ENCODE peak calls at places on chromosomes 2 and 18, in four cellular contexts. One of them, this sample, is unnamed.

GRCh38 chr2:5590836-5591235 is 101.3 kb upstream of the SOX11 start:
- DNase-seq in CD8-positive, alpha-beta T cell: no peak
- DNase-seq in D721Med: no peak
- DNase-seq in brain microvascular endothelial cell: no peak
- DNase-seq in this sample: no peak

GRCh38 chr2:209762564-209762963 is 9.1 kb upstream of the UNC80 start:
- DNase-seq in D721Med: no peak
- DNase-seq in brain microvascular endothelial cell: no peak
- DNase-seq in CD8-positive, alpha-beta T cell: no peak
- DNase-seq in this sample: no peak

GRCh38 chr2:148253716-148254115 is 232.8 kb downstream of the MBD5 start:
- DNase-seq in CD8-positive, alpha-beta T cell: no peak
- DNase-seq in brain microvascular endothelial cell: no peak
- DNase-seq in D721Med: no peak
- DNase-seq in this sample: no peak

GRCh38 chr2:179898873-179899272 is 37.5 kb upstream of the ZNF385B start:
- DNase-seq in brain microvascular endothelial cell: peak
- DNase-seq in CD8-positive, alpha-beta T cell: no peak
- DNase-seq in D721Med: no peak
- DNase-seq in this sample: peak

GRCh38 chr2:157349949-157350510 is 24.4 kb upstream of the ERMN start:
- DNase-seq in CD8-positive, alpha-beta T cell: no peak
- DNase-seq in brain microvascular endothelial cell: peak
- DNase-seq in D721Med: no peak
- DNase-seq in this sample: no peak

GRCh38 chr2:168198476-168199192 is 48.8 kb downstream of the STK39 start:
- DNase-seq in brain microvascular endothelial cell: peak
- DNase-seq in D721Med: no peak
- DNase-seq in CD8-positive, alpha-beta T cell: no peak
- DNase-seq in this sample: peak

GRCh38 chr18:23012249-23012648 is 79.1 kb downstream of the RBBP8 start:
- DNase-seq in D721Med: no peak
- DNase-seq in CD8-positive, alpha-beta T cell: no peak
- DNase-seq in brain microvascular endothelial cell: no peak
- DNase-seq in this sample: no peak

GRCh38 chr2:43210467-43211303 is 15.7 kb downstream of the ZFP36L2 start:
- DNase-seq in D721Med: no peak
- DNase-seq in CD8-positive, alpha-beta T cell: no peak
- DNase-seq in brain microvascular endothelial cell: peak
- DNase-seq in this sample: no peak

GRCh38 chr18:41756141-41756540 is 198.9 kb upstream of the PIK3C3 start:
- DNase-seq in CD8-positive, alpha-beta T cell: no peak
- DNase-seq in D721Med: no peak
- DNase-seq in brain microvascular endothelial cell: no peak
- DNase-seq in this sample: no peak

GRCh38 chr2:37181726-37182684 is 6.5 kb downstream of the SULT6B1 start:
- DNase-seq in D721Med: no peak
- DNase-seq in brain microvascular endothelial cell: no peak
- DNase-seq in CD8-positive, alpha-beta T cell: no peak
- DNase-seq in this sample: peak

GRCh38 chr2:58046585-58047372 is at the start of gene VRK2:
- DNase-seq in D721Med: peak
- DNase-seq in CD8-positive, alpha-beta T cell: peak
- DNase-seq in brain microvascular endothelial cell: peak
- DNase-seq in this sample: peak

GRCh38 chr2:207683438-207683837 is 28.0 kb upstream of the CCNYL1 start:
- DNase-seq in brain microvascular endothelial cell: peak
- DNase-seq in D721Med: no peak
- DNase-seq in CD8-positive, alpha-beta T cell: no peak
- DNase-seq in this sample: no peak

GRCh38 chr18:78228974-78229373 is 750.6 kb upstream of the SALL3 start:
- DNase-seq in CD8-positive, alpha-beta T cell: no peak
- DNase-seq in brain microvascular endothelial cell: no peak
- DNase-seq in D721Med: no peak
- DNase-seq in this sample: no peak

GRCh38 chr2:24304098-24304497 is 56.2 kb downstream of the ITSN2 start:
- DNase-seq in CD8-positive, alpha-beta T cell: no peak
- DNase-seq in brain microvascular endothelial cell: peak
- DNase-seq in D721Med: no peak
- DNase-seq in this sample: peak

GRCh38 chr2:121350402-121350775 is 65.4 kb upstream of the TFCP2L1 start:
- DNase-seq in brain microvascular endothelial cell: no peak
- DNase-seq in D721Med: no peak
- DNase-seq in CD8-positive, alpha-beta T cell: no peak
- DNase-seq in this sample: no peak

GRCh38 chr2:172671506-172671905 is 64.1 kb upstream of the RAPGEF4 start:
- DNase-seq in CD8-positive, alpha-beta T cell: no peak
- DNase-seq in brain microvascular endothelial cell: no peak
- DNase-seq in D721Med: no peak
- DNase-seq in this sample: no peak

GRCh38 chr2:140154711-140155110 is 1374.5 kb upstream of the NXPH2 start:
- DNase-seq in CD8-positive, alpha-beta T cell: no peak
- DNase-seq in D721Med: no peak
- DNase-seq in brain microvascular endothelial cell: no peak
- DNase-seq in this sample: no peak

GRCh38 chr18:33866386-33866785 is 288.4 kb downstream of the ASXL3 start:
- DNase-seq in brain microvascular endothelial cell: no peak
- DNase-seq in D721Med: no peak
- DNase-seq in CD8-positive, alpha-beta T cell: no peak
- DNase-seq in this sample: no peak

GRCh38 chr18:24234330-24234729 is 95.5 kb downstream of the CABYR start:
- DNase-seq in CD8-positive, alpha-beta T cell: no peak
- DNase-seq in brain microvascular endothelial cell: no peak
- DNase-seq in D721Med: no peak
- DNase-seq in this sample: no peak

GRCh38 chr18:13136689-13137040 is 81.9 kb upstream of the LDLRAD4 start:
- DNase-seq in D721Med: no peak
- DNase-seq in CD8-positive, alpha-beta T cell: peak
- DNase-seq in brain microvascular endothelial cell: no peak
- DNase-seq in this sample: no peak

GRCh38 chr2:146893500-146894041 is 951.3 kb upstream of the ACVR2A start:
- DNase-seq in CD8-positive, alpha-beta T cell: no peak
- DNase-seq in D721Med: no peak
- DNase-seq in brain microvascular endothelial cell: no peak
- DNase-seq in this sample: no peak

GRCh38 chr2:170997893-170998477 is 68.9 kb downstream of the GORASP2 start:
- DNase-seq in D721Med: no peak
- DNase-seq in brain microvascular endothelial cell: no peak
- DNase-seq in CD8-positive, alpha-beta T cell: no peak
- DNase-seq in this sample: no peak

GRCh38 chr2:70304501-70304900 is 2.6 kb upstream of the FAM136A start:
- DNase-seq in D721Med: no peak
- DNase-seq in CD8-positive, alpha-beta T cell: no peak
- DNase-seq in brain microvascular endothelial cell: no peak
- DNase-seq in this sample: no peak

GRCh38 chr18:42798606-42799005 is 316.9 kb downstream of the RIT2 start:
- DNase-seq in CD8-positive, alpha-beta T cell: no peak
- DNase-seq in brain microvascular endothelial cell: no peak
- DNase-seq in D721Med: no peak
- DNase-seq in this sample: no peak

GRCh38 chr2:184597571-184597980 is 753 bp upstream of the ZNF804A start:
- DNase-seq in D721Med: no peak
- DNase-seq in brain microvascular endothelial cell: peak
- DNase-seq in CD8-positive, alpha-beta T cell: no peak
- DNase-seq in this sample: peak

GRCh38 chr2:135829420-135829983 is 7.5 kb downstream of the LCT start:
- DNase-seq in CD8-positive, alpha-beta T cell: no peak
- DNase-seq in D721Med: no peak
- DNase-seq in brain microvascular endothelial cell: no peak
- DNase-seq in this sample: no peak

GRCh38 chr2:55943466-55943865 is 19.9 kb upstream of the EFEMP1 start:
- DNase-seq in brain microvascular endothelial cell: no peak
- DNase-seq in D721Med: no peak
- DNase-seq in CD8-positive, alpha-beta T cell: no peak
- DNase-seq in this sample: no peak

GRCh38 chr18:3903341-3903740 is 453.4 kb downstream of the TGIF1 start:
- DNase-seq in D721Med: no peak
- DNase-seq in CD8-positive, alpha-beta T cell: no peak
- DNase-seq in brain microvascular endothelial cell: peak
- DNase-seq in this sample: peak

GRCh38 chr2:206084468-206084869 is 1.5 kb downstream of the INO80D start:
- DNase-seq in brain microvascular endothelial cell: peak
- DNase-seq in CD8-positive, alpha-beta T cell: peak
- DNase-seq in D721Med: no peak
- DNase-seq in this sample: peak

GRCh38 chr2:150916997-150917396 is 344.7 kb downstream of the RBM43 start:
- DNase-seq in brain microvascular endothelial cell: no peak
- DNase-seq in CD8-positive, alpha-beta T cell: no peak
- DNase-seq in D721Med: no peak
- DNase-seq in this sample: peak

GRCh38 chr2:200635251-200635650 is 49.4 kb downstream of the AOX1 start:
- DNase-seq in CD8-positive, alpha-beta T cell: no peak
- DNase-seq in brain microvascular endothelial cell: no peak
- DNase-seq in D721Med: no peak
- DNase-seq in this sample: no peak

GRCh38 chr2:237669628-237670351 is 42.4 kb downstream of the LRRFIP1 start:
- DNase-seq in D721Med: no peak
- DNase-seq in CD8-positive, alpha-beta T cell: no peak
- DNase-seq in brain microvascular endothelial cell: peak
- DNase-seq in this sample: peak

GRCh38 chr2:98142106-98142815 is 55.3 kb downstream of the VWA3B start:
- DNase-seq in CD8-positive, alpha-beta T cell: no peak
- DNase-seq in D721Med: no peak
- DNase-seq in brain microvascular endothelial cell: no peak
- DNase-seq in this sample: no peak
- TF ChIP-seq CTCF in CD8-positive, alpha-beta T cell: no peak
- TF ChIP-seq CTCF in D721Med: no peak
- TF ChIP-seq CTCF in brain microvascular endothelial cell: no peak
- TF ChIP-seq CTCF in this sample: no peak

GRCh38 chr2:241836257-241836656 is 22.4 kb downstream of the PDCD1 start:
- DNase-seq in brain microvascular endothelial cell: no peak
- DNase-seq in CD8-positive, alpha-beta T cell: no peak
- DNase-seq in D721Med: no peak
- DNase-seq in this sample: no peak
- TF ChIP-seq CTCF in brain microvascular endothelial cell: no peak
- TF ChIP-seq CTCF in CD8-positive, alpha-beta T cell: no peak
- TF ChIP-seq CTCF in D721Med: no peak
- TF ChIP-seq CTCF in this sample: peak

GRCh38 chr2:10234409-10235094 is 68.2 kb upstream of the HPCAL1 start:
- DNase-seq in CD8-positive, alpha-beta T cell: no peak
- DNase-seq in brain microvascular endothelial cell: no peak
- DNase-seq in D721Med: no peak
- DNase-seq in this sample: no peak
- TF ChIP-seq CTCF in CD8-positive, alpha-beta T cell: no peak
- TF ChIP-seq CTCF in brain microvascular endothelial cell: no peak
- TF ChIP-seq CTCF in D721Med: no peak
- TF ChIP-seq CTCF in this sample: no peak

GRCh38 chr2:64177315-64177714 is 33.1 kb upstream of the PELI1 start:
- DNase-seq in D721Med: no peak
- DNase-seq in brain microvascular endothelial cell: peak
- DNase-seq in CD8-positive, alpha-beta T cell: no peak
- DNase-seq in this sample: no peak

GRCh38 chr2:64179582-64180321 is 35.5 kb upstream of the PELI1 start:
- DNase-seq in CD8-positive, alpha-beta T cell: no peak
- DNase-seq in brain microvascular endothelial cell: no peak
- DNase-seq in D721Med: no peak
- DNase-seq in this sample: no peak

GRCh38 chr2:64173156-64174135 is 29.2 kb upstream of the PELI1 start:
- DNase-seq in brain microvascular endothelial cell: no peak
- DNase-seq in CD8-positive, alpha-beta T cell: no peak
- DNase-seq in D721Med: no peak
- DNase-seq in this sample: no peak

GRCh38 chr2:64175419-64176197 is 31.4 kb upstream of the PELI1 start:
- DNase-seq in CD8-positive, alpha-beta T cell: no peak
- DNase-seq in D721Med: no peak
- DNase-seq in brain microvascular endothelial cell: no peak
- DNase-seq in this sample: no peak
- TF ChIP-seq CTCF in CD8-positive, alpha-beta T cell: no peak
- TF ChIP-seq CTCF in D721Med: no peak
- TF ChIP-seq CTCF in brain microvascular endothelial cell: no peak
- TF ChIP-seq CTCF in this sample: no peak

DNA sequence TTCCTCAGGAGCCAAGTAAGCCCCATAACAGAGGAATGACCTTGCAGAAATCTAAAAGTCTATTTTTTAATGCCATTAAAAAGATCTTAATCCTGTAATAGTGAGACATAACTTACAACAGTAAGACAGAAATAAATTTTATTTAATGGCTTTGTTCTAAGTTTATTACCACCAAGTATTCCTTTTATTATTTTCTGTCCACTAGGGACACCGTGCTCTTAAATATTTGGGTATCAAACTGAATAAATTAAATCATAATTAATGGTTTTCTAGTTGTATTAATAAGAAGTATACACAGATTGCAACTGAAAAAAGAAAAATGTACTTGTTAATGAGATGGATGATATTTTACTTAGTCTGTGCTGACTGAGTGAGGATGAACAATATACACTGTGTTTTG is 3.1 kb upstream of the B4GALT6 start:
- DNase-seq in CD8-positive, alpha-beta T cell: no peak
- DNase-seq in D721Med: no peak
- DNase-seq in brain microvascular endothelial cell: no peak
- DNase-seq in this sample: no peak
- TF ChIP-seq CTCF in CD8-positive, alpha-beta T cell: no peak
- TF ChIP-seq CTCF in D721Med: no peak
- TF ChIP-seq CTCF in brain microvascular endothelial cell: peak
- TF ChIP-seq CTCF in this sample: peak

DNA sequence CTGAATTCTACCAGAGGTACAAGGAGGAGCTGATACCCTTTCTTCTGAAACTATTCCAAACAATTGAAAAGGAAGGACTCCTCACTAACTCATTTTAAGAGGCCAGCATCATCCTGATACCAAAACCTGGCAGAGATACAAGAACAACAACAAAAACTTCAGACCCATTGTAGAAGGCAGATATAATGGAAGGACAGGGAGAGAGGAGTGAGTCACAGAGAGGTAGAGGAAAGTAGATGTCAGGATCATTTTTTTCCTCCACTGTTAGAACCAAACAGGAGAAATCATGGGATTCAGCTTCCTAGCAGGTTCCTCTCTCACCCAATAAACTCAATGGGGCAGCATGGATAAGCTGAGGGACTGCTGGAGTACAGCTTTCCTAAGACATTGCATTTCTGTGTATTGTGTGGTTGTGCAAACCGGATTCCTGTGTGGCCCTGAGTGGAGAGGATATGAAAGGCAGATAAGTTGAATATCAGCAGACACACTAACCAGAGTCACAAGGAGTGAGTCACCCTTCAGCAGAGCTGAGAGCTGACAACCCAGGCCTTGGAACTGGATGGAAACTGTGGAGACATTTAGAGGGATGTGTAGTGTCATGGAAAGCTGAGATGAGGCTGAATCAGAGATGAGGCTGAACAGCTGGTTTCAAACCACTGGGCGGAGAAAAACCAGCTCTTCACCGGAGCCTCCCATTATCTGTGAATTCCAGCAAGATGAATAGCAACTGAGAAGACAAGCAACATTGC is 60.9 kb upstream of the MMADHC start:
- DNase-seq in D721Med: no peak
- DNase-seq in brain microvascular endothelial cell: peak
- DNase-seq in CD8-positive, alpha-beta T cell: no peak
- DNase-seq in this sample: peak
- TF ChIP-seq CTCF in D721Med: no peak
- TF ChIP-seq CTCF in brain microvascular endothelial cell: peak
- TF ChIP-seq CTCF in CD8-positive, alpha-beta T cell: no peak
- TF ChIP-seq CTCF in this sample: peak